ENCODE peak calls at places on chromosomes 13 and 19, in nine cellular contexts. A is astrocyte, C is suprapubic skin, L is pancreas, U is breast epithelium, I is HL-60, J is A549, X is PC-9, F is MM.1S. D is an unnamed sample.

GRCh38 chr13:75636339-75637095 is 387 bp downstream of the LMO7 start:
- DNase-seq in A (no peak), C (no peak), L (peak; percentile 80), U (no peak), I (peak; percentile 33), J (no peak), X (peak; percentile 42), F (peak; percentile 54), D (no peak)

GRCh38 chr19:4633140-4633967 is 6.0 kb upstream of the TNFAIP8L1 start:
- DNase-seq in A (peak; percentile 66), C (no peak), L (no peak), U (no peak), I (peak; percentile 80), J (peak; percentile 82), X (no peak), F (peak; percentile 60), D (peak; percentile 23)

GRCh38 chr13:52353116-52353718 is 52.8 kb downstream of the THSD1 start:
- DNase-seq in A (peak; percentile 75), C (no peak), L (no peak), U (no peak), I (no peak), J (no peak), X (no peak), F (no peak), D (no peak)

GRCh38 chr19:4390017-4390861 is 10.1 kb downstream of the SH3GL1 start:
- DNase-seq in A (no peak), C (no peak), L (no peak), U (no peak), I (no peak), J (no peak), X (no peak), F (no peak), D (no peak)

GRCh38 chr19:3785938-3786824 is at the start of gene MATK:
- DNase-seq in A (no peak), C (no peak), L (no peak), U (no peak), I (peak; percentile 55), J (no peak), X (no peak), F (no peak), D (no peak)

GRCh38 chr13:110361365-110361911 is 54.4 kb downstream of the COL4A2 start:
- DNase-seq in A (peak; percentile 64), C (no peak), L (no peak), U (no peak), I (no peak), J (no peak), X (no peak), F (no peak), D (no peak)

GRCh38 chr19:47573076-47574026 is at the start of gene ZNF541:
- DNase-seq in A (peak; percentile 12), C (peak; percentile 87), L (peak; percentile 69), U (peak; percentile 43), I (peak; percentile 20), J (no peak), X (no peak), F (no peak), D (no peak)

GRCh38 chr13:79799049-79799448 is 318.1 kb downstream of the NDFIP2 start:
- DNase-seq in A (no peak), C (no peak), L (no peak), U (no peak), I (no peak), J (no peak), X (no peak), F (no peak), D (no peak)

GRCh38 chr19:2627319-2627829 is 75.1 kb downstream of the GNG7 start:
- DNase-seq in A (peak; percentile 97), C (no peak), L (peak; percentile 93), U (peak; percentile 88), I (no peak), J (peak; percentile 81), X (peak; percentile 91), F (peak; percentile 91), D (peak; percentile 99)

GRCh38 chr13:46721054-46721453 is 75.9 kb downstream of the ESD start:
- DNase-seq in A (no peak), C (no peak), L (no peak), U (no peak), I (no peak), J (peak; percentile 31), X (peak; percentile 37), F (peak; percentile 8), D (peak; percentile 2)

GRCh38 chr19:30670011-30670329 is 297.8 kb downstream of the ZNF536 start:
- DNase-seq in A (no peak), C (no peak), L (no peak), U (no peak), I (no peak), J (no peak), X (no peak), F (no peak), D (no peak)

GRCh38 chr13:29573190-29573589 is 22.3 kb downstream of the SLC7A1 start:
- DNase-seq in A (no peak), C (no peak), L (no peak), U (peak; percentile 72), I (peak; percentile 50), J (no peak), X (no peak), F (no peak), D (no peak)

GRCh38 chr13:21613791-21614190 is 9.8 kb upstream of the MICU2 start:
- DNase-seq in A (no peak), C (no peak), L (no peak), U (no peak), I (no peak), J (peak; percentile 9), X (no peak), F (no peak), D (no peak)

GRCh38 chr13:40546047-40546446 is 120.4 kb downstream of the FOXO1 start:
- DNase-seq in A (no peak), C (no peak), L (no peak), U (no peak), I (no peak), J (no peak), X (no peak), F (no peak), D (no peak)

GRCh38 chr13:40550130-40550529 is 116.3 kb downstream of the FOXO1 start:
- DNase-seq in A (peak; percentile 23), C (no peak), L (no peak), U (no peak), I (no peak), J (no peak), X (peak; percentile 47), F (no peak), D (no peak)

GRCh38 chr13:40547545-40548322 is 118.7 kb downstream of the FOXO1 start:
- DNase-seq in A (no peak), C (no peak), L (no peak), U (no peak), I (no peak), J (no peak), X (no peak), F (no peak), D (no peak)

GRCh38 chr13:40552895-40553294 is 113.5 kb downstream of the FOXO1 start:
- DNase-seq in A (no peak), C (no peak), L (no peak), U (no peak), I (no peak), J (no peak), X (no peak), F (no peak), D (no peak)

GRCh38 chr13:40549500-40550094 is 116.8 kb downstream of the FOXO1 start:
- DNase-seq in A (peak; percentile 59), C (no peak), L (no peak), U (no peak), I (no peak), J (no peak), X (no peak), F (no peak), D (no peak)
- TF ChIP-seq CTCF in A (no peak), C (no peak), L (no peak), U (no peak), I (no peak), J (no peak), X (no peak), F (no peak), D (no peak)

DNA sequence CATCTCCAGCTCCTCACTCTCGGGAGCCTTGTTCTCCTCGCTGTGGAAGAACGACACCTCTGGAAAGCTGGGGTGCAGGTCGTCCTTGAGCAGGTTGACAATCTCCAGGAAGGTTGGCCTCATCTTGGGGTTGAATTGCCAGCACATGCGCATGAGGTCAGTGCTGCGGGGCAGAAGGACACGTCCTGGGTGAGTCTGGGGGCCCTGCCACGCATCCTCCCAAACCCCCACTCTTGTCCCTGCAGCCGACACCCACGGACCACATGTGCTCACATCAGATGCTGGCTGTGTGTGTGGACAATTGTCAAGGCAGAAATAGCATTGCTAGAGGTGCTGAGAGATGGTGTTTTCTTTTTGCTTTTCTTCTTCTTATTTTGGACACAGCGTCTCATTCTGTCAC is 47.7 kb downstream of the ZNF557 start:
- DNase-seq in A (no peak), C (no peak), L (no peak), U (no peak), I (no peak), J (no peak), X (no peak), F (no peak), D (no peak)
- H3K4me3 ChIP-seq in A (no peak overlapping the region), C (no peak overlapping the region), L (no peak overlapping the region), U (no peak overlapping the region), I (no peak overlapping the region), J (no peak overlapping the region), X (no peak overlapping the region), F (no peak overlapping the region), D (no peak overlapping the region)

DNA sequence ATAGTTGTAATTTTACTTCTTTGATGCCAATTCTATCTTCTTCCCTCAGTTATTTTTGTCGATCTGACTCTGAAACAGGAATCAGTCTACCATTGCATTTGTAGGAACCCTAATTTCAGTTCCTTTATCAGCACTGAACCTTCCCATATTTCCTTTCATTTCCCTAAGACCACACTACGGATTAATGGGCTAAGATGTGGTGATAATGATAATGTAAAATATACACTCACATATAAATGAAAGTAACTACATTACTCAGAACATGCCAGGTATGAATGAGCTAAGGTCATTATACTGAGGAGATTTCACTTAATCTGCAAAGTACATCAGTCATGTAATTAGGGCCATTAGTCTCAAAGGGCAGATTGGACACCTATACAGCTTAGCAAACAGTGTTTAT is 60.2 kb upstream of the RFC3 start:
- DNase-seq in A (no peak), C (no peak), L (no peak), U (no peak), I (no peak), J (no peak), X (no peak), F (no peak), D (no peak)
- TF ChIP-seq CTCF in A (no peak), C (no peak), L (no peak), U (no peak), I (no peak), J (no peak), X (no peak), F (no peak), D (no peak)

DNA sequence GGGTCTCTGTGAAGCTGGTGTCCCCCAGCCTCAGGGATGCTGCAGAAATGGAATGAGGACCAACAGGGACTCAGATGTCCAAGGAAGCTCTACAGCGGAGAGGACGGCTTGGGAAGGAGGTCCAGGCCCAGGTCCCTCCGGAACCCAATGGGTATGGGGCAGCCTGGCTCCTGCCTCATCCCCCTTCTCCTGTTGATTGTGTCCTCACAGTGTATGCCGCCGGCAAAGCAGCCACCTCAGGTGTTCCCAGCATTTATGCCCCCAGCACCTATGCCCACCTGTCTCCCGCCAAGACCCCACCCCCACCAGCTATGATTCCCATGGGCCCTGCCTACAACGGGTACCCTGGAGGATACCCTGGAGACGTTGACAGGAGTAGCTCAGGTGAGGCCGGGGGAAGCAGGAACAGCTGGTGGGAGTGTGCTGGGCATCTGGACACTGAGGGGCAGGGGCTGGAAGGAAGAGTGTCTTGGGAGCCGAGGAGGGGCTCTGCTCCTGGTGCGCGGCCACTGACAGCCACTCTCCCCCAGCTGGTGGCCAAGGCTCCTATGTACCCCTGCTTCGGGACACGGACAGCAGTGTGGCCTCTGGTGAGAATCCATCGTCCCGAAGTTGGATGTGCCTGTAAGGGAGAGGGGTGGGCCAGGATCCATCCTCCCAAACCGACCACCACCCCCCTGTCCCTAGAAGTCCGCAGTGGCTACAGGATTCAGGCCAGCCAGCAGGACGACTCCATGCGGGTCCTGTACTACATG is 2.4 kb upstream of the USF2 start:
- DNase-seq in A (no peak), C (no peak), L (peak; percentile 70), U (no peak), I (no peak), J (no peak), X (no peak), F (no peak), D (no peak)
- H3K4me3 ChIP-seq in A (peak overlapping the region; percentile 95), C (peak overlapping the region; percentile 74), L (no peak overlapping the region), U (peak overlapping the region; percentile 94), I (no peak overlapping the region), J (peak overlapping the region; percentile 81), X (peak overlapping the region; percentile 100), F (peak overlapping the region; percentile 73), D (peak overlapping the region; percentile 80)

D was measured in retinal pigment epithelial cell.